ENCODE peak calls at places on chromosome 10, in six cellular contexts. One of them, this sample, is unnamed.
A peak's percentile ranks its signal among the peaks of the same experiment; 100 is the strongest.

GRCh38 chr10:92849576-92850090 is 1.3 kb downstream of the EXOC6 start:
- DNase-seq in H1: no peak
- DNase-seq in HCT116: no peak
- DNase-seq in K562: no peak
- DNase-seq in trophoblast cell: no peak
- DNase-seq in neuronal stem cell: no peak
- DNase-seq in this sample: no peak

GRCh38 chr10:45456822-45457221 is 82.8 kb downstream of the ALOX5 start:
- DNase-seq in H1: no peak
- DNase-seq in HCT116: no peak
- DNase-seq in K562: no peak
- DNase-seq in trophoblast cell: no peak
- DNase-seq in neuronal stem cell: no peak
- DNase-seq in this sample: no peak

GRCh38 chr10:43862756-43863155 is 214.1 kb upstream of the ZNF32 start:
- DNase-seq in H1: no peak
- DNase-seq in HCT116: no peak
- DNase-seq in K562: no peak
- DNase-seq in trophoblast cell: no peak
- DNase-seq in neuronal stem cell: no peak
- DNase-seq in this sample: no peak

GRCh38 chr10:62492012-62492869 is 118.1 kb downstream of the ZNF365 start:
- DNase-seq in H1: no peak
- DNase-seq in HCT116: peak; percentile 48
- DNase-seq in K562: no peak
- DNase-seq in trophoblast cell: no peak
- DNase-seq in neuronal stem cell: peak; percentile 11
- DNase-seq in this sample: peak; percentile 92

GRCh38 chr10:106540606-106541005 is 623.9 kb downstream of the SORCS1 start:
- DNase-seq in H1: no peak
- DNase-seq in HCT116: no peak
- DNase-seq in K562: no peak
- DNase-seq in trophoblast cell: no peak
- DNase-seq in neuronal stem cell: no peak
- DNase-seq in this sample: peak; percentile 76

GRCh38 chr10:42111661-42112330 is 526.6 kb downstream of the ZNF33B start:
- DNase-seq in H1: no peak
- DNase-seq in HCT116: no peak
- DNase-seq in K562: peak; percentile 1
- DNase-seq in trophoblast cell: no peak
- DNase-seq in neuronal stem cell: no peak
- DNase-seq in this sample: no peak

GRCh38 chr10:103951183-103951582 is 15.8 kb upstream of the SLK start:
- DNase-seq in H1: no peak
- DNase-seq in HCT116: no peak
- DNase-seq in K562: no peak
- DNase-seq in trophoblast cell: no peak
- DNase-seq in neuronal stem cell: no peak
- DNase-seq in this sample: no peak

GRCh38 chr10:7819126-7819470 is 793 bp downstream of the TAF3 start:
- DNase-seq in H1: no peak
- DNase-seq in HCT116: no peak
- DNase-seq in K562: peak; percentile 51
- DNase-seq in trophoblast cell: peak; percentile 38
- DNase-seq in neuronal stem cell: peak; percentile 30
- DNase-seq in this sample: peak; percentile 34

GRCh38 chr10:47450442-47450841 is 33.5 kb downstream of the ANXA8 start:
- DNase-seq in H1: no peak
- DNase-seq in HCT116: no peak
- DNase-seq in K562: peak; percentile 3
- DNase-seq in trophoblast cell: no peak
- DNase-seq in neuronal stem cell: no peak
- DNase-seq in this sample: no peak

GRCh38 chr10:29932991-29933390 is 126.4 kb downstream of the JCAD start:
- DNase-seq in H1: no peak
- DNase-seq in HCT116: no peak
- DNase-seq in K562: no peak
- DNase-seq in trophoblast cell: no peak
- DNase-seq in neuronal stem cell: no peak
- DNase-seq in this sample: no peak

GRCh38 chr10:106111241-106111640 is 1053.3 kb downstream of the SORCS1 start:
- DNase-seq in H1: no peak
- DNase-seq in HCT116: no peak
- DNase-seq in K562: no peak
- DNase-seq in trophoblast cell: no peak
- DNase-seq in neuronal stem cell: no peak
- DNase-seq in this sample: peak; percentile 79

GRCh38 chr10:68973975-68974374 is 14.6 kb upstream of the KIFBP start:
- DNase-seq in H1: no peak
- DNase-seq in HCT116: no peak
- DNase-seq in K562: no peak
- DNase-seq in trophoblast cell: no peak
- DNase-seq in neuronal stem cell: no peak
- DNase-seq in this sample: no peak

GRCh38 chr10:5619366-5620211 is 46.8 kb downstream of the ASB13 start:
- DNase-seq in H1: no peak
- DNase-seq in HCT116: no peak
- DNase-seq in K562: no peak
- DNase-seq in trophoblast cell: no peak
- DNase-seq in neuronal stem cell: no peak
- DNase-seq in this sample: no peak

GRCh38 chr10:33386926-33387325 is 52.5 kb upstream of the NRP1 start:
- DNase-seq in H1: no peak
- DNase-seq in HCT116: no peak
- DNase-seq in K562: no peak
- DNase-seq in trophoblast cell: peak; percentile 50
- DNase-seq in neuronal stem cell: no peak
- DNase-seq in this sample: no peak

GRCh38 chr10:113550365-113550764 is 2.5 kb upstream of the HABP2 start:
- DNase-seq in H1: no peak
- DNase-seq in HCT116: no peak
- DNase-seq in K562: no peak
- DNase-seq in trophoblast cell: no peak
- DNase-seq in neuronal stem cell: no peak
- DNase-seq in this sample: peak; percentile 45

GRCh38 chr10:9786576-9786975 is 1231.1 kb upstream of the CELF2 start:
- DNase-seq in H1: no peak
- DNase-seq in HCT116: no peak
- DNase-seq in K562: no peak
- DNase-seq in trophoblast cell: no peak
- DNase-seq in neuronal stem cell: no peak
- DNase-seq in this sample: no peak

GRCh38 chr10:29287635-29288034 is 1.2 kb upstream of the LYZL1 start:
- DNase-seq in H1: no peak
- DNase-seq in HCT116: no peak
- DNase-seq in K562: no peak
- DNase-seq in trophoblast cell: no peak
- DNase-seq in neuronal stem cell: no peak
- DNase-seq in this sample: no peak

GRCh38 chr10:88190123-88190522 is 326.7 kb downstream of the PTEN start:
- DNase-seq in H1: no peak
- DNase-seq in HCT116: no peak
- DNase-seq in K562: no peak
- DNase-seq in trophoblast cell: no peak
- DNase-seq in neuronal stem cell: no peak
- DNase-seq in this sample: no peak

GRCh38 chr10:98994030-98994429 is 241.6 kb downstream of the HPSE2 start:
- DNase-seq in H1: no peak
- DNase-seq in HCT116: no peak
- DNase-seq in K562: no peak
- DNase-seq in trophoblast cell: no peak
- DNase-seq in neuronal stem cell: no peak
- DNase-seq in this sample: no peak

GRCh38 chr10:33421789-33422188 is 87.3 kb upstream of the NRP1 start:
- DNase-seq in H1: no peak
- DNase-seq in HCT116: no peak
- DNase-seq in K562: no peak
- DNase-seq in trophoblast cell: peak; percentile 29
- DNase-seq in neuronal stem cell: no peak
- DNase-seq in this sample: peak; percentile 93

GRCh38 chr10:76136876-76137420 is 705.5 kb downstream of the LRMDA start:
- DNase-seq in H1: no peak
- DNase-seq in HCT116: no peak
- DNase-seq in K562: no peak
- DNase-seq in trophoblast cell: no peak
- DNase-seq in neuronal stem cell: no peak
- DNase-seq in this sample: no peak

GRCh38 chr10:76141376-76141775 is 710.0 kb downstream of the LRMDA start:
- DNase-seq in H1: no peak
- DNase-seq in HCT116: no peak
- DNase-seq in K562: no peak
- DNase-seq in trophoblast cell: no peak
- DNase-seq in neuronal stem cell: no peak
- DNase-seq in this sample: no peak

GRCh38 chr10:76133597-76134255 is 702.3 kb downstream of the LRMDA start:
- DNase-seq in H1: no peak
- DNase-seq in HCT116: no peak
- DNase-seq in K562: no peak
- DNase-seq in trophoblast cell: no peak
- DNase-seq in neuronal stem cell: no peak
- DNase-seq in this sample: no peak

DNA sequence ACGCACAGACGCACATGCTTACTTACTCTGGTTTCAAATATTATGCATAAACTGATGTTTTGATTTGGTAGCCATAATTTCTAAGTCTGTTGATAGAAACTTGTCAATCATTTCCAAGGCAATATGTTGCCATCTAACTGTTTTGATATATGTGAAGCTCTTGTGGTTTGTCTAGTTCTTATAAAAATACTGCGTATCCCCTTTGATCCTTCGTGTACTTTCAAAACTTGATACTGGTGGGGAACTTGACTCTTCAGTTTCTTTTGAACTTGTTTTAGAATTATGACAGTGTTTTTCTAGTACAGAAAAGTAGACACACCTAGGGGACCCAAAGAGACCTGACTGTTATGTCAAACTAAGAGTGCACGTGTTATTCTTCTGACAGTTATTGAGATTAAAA is 708.0 kb downstream of the LRMDA start:
- DNase-seq in H1: no peak
- DNase-seq in HCT116: no peak
- DNase-seq in K562: no peak
- DNase-seq in trophoblast cell: no peak
- DNase-seq in neuronal stem cell: no peak
- DNase-seq in this sample: no peak
- H3K27ac ChIP-seq in H1: no peak overlapping the region
- H3K27ac ChIP-seq in HCT116: no peak overlapping the region
- H3K27ac ChIP-seq in K562: no peak overlapping the region
- H3K27ac ChIP-seq in trophoblast cell: no peak overlapping the region
- H3K27ac ChIP-seq in neuronal stem cell: no peak overlapping the region
- H3K27ac ChIP-seq in this sample: no peak overlapping the region

DNA sequence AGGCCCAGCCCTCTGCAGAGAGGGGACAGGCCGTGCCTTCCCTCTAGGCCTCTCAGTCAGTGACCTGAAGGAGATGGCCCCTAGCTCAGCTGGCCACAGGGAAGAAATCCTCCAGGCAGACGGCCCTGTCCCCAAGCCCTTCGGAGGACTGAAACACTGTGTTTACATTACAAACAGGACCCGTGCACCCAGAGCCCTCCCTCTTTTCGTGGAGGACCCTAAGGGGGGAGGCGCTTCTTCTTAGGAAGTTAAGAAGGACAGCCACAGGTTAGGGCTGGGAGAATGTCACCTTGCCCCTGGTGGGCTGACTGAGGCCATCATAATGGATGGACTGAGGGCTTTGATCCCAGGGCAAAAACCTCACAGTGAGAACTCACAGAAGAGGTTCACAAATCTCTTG is 154.9 kb downstream of the SLIT1 start:
- DNase-seq in H1: no peak
- DNase-seq in HCT116: no peak
- DNase-seq in K562: no peak
- DNase-seq in trophoblast cell: no peak
- DNase-seq in neuronal stem cell: no peak
- DNase-seq in this sample: no peak
- H2AFZ ChIP-seq in H1: no peak overlapping the region
- H2AFZ ChIP-seq in HCT116: no peak overlapping the region
- H2AFZ ChIP-seq in K562: no peak overlapping the region
- H2AFZ ChIP-seq in trophoblast cell: no peak overlapping the region
- H2AFZ ChIP-seq in neuronal stem cell: no peak overlapping the region
- H2AFZ ChIP-seq in this sample: no peak overlapping the region

GRCh38 chr10:124745257-124745656 is 1.1 kb upstream of the FAM53B start:
- DNase-seq in H1: no peak
- DNase-seq in HCT116: no peak
- DNase-seq in K562: no peak
- DNase-seq in trophoblast cell: no peak
- DNase-seq in neuronal stem cell: no peak
- DNase-seq in this sample: no peak
- H3K9ac ChIP-seq in H1: no peak overlapping the region
- H3K9ac ChIP-seq in HCT116: no peak overlapping the region
- H3K9ac ChIP-seq in K562: no peak overlapping the region
- H3K9ac ChIP-seq in trophoblast cell: no peak overlapping the region
- H3K9ac ChIP-seq in neuronal stem cell: no peak overlapping the region
- H3K9ac ChIP-seq in this sample: no peak overlapping the region

GRCh38 chr10:22324413-22324812 is 3.5 kb downstream of the BMI1 start:
- DNase-seq in H1: no peak
- DNase-seq in HCT116: no peak
- DNase-seq in K562: no peak
- DNase-seq in trophoblast cell: no peak
- DNase-seq in neuronal stem cell: no peak
- DNase-seq in this sample: peak; percentile 9

GRCh38 chr10:22325948-22326702 is 5.2 kb downstream of the BMI1 start:
- DNase-seq in H1: no peak
- DNase-seq in HCT116: no peak
- DNase-seq in K562: no peak
- DNase-seq in trophoblast cell: no peak
- DNase-seq in neuronal stem cell: no peak
- DNase-seq in this sample: peak; percentile 7

GRCh38 chr10:22323538-22324305 is 2.8 kb downstream of the BMI1 start:
- DNase-seq in H1: no peak
- DNase-seq in HCT116: no peak
- DNase-seq in K562: no peak
- DNase-seq in trophoblast cell: no peak
- DNase-seq in neuronal stem cell: no peak
- DNase-seq in this sample: peak; percentile 29

GRCh38 chr10:22325272-22325947 is 4.5 kb downstream of the BMI1 start:
- DNase-seq in H1: no peak
- DNase-seq in HCT116: no peak
- DNase-seq in K562: peak; percentile 81
- DNase-seq in trophoblast cell: peak; percentile 58
- DNase-seq in neuronal stem cell: peak; percentile 82
- DNase-seq in this sample: peak; percentile 71

DNA sequence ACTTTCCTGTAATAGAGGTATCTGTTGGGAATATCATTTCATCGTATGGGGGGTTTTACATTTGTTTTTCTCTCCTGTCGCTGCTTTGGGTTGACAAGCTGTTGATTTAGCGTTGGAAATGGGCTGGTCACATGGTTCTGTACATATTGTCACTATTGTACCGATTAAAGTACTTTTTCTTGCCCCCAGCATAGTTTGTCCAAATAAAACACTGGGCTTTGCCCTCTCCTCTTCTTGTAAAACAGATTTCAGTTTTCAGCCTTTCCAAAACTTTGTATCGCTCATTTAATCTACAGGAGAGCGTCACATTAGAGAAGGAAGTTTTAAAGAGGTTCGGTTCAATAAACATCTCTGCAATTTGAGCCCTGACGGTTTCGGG is 4.0 kb downstream of the BMI1 start:
- DNase-seq in H1: no peak
- DNase-seq in HCT116: no peak
- DNase-seq in K562: no peak
- DNase-seq in trophoblast cell: no peak
- DNase-seq in neuronal stem cell: no peak
- DNase-seq in this sample: no peak
- H3K27ac ChIP-seq in H1: no peak overlapping the region
- H3K27ac ChIP-seq in HCT116: no peak overlapping the region
- H3K27ac ChIP-seq in K562: peak overlapping the region; percentile 68
- H3K27ac ChIP-seq in trophoblast cell: no peak overlapping the region
- H3K27ac ChIP-seq in neuronal stem cell: no peak overlapping the region
- H3K27ac ChIP-seq in this sample: peak overlapping the region; percentile 90